ENCODE peak calls at places on chromosomes 5 and 9, in four cellular contexts. One of them, this sample, is unnamed.

GRCh38 chr9:135402048-135402738 is 77.4 kb upstream of the PPP1R26 start:
- DNase-seq in GM23338: no peak
- DNase-seq in A549: no peak
- DNase-seq in body of pancreas: no peak
- DNase-seq in this sample: no peak

GRCh38 chr9:136228107-136228875 is 17.3 kb downstream of the QSOX2 start:
- DNase-seq in GM23338: no peak
- DNase-seq in A549: peak; percentile 71
- DNase-seq in body of pancreas: no peak
- DNase-seq in this sample: no peak

GRCh38 chr9:98917691-98918487 is 25.8 kb upstream of the COL15A1 start:
- DNase-seq in GM23338: no peak
- DNase-seq in A549: no peak
- DNase-seq in body of pancreas: peak; percentile 64
- DNase-seq in this sample: no peak

GRCh38 chr5:167688731-167689130 is 602.7 kb upstream of the WWC1 start:
- DNase-seq in GM23338: no peak
- DNase-seq in A549: no peak
- DNase-seq in body of pancreas: no peak
- DNase-seq in this sample: no peak

GRCh38 chr5:83396662-83397061 is 74.9 kb upstream of the VCAN start:
- DNase-seq in GM23338: no peak
- DNase-seq in A549: no peak
- DNase-seq in body of pancreas: no peak
- DNase-seq in this sample: no peak

GRCh38 chr9:34197756-34198711 is 19.2 kb downstream of the UBAP1 start:
- DNase-seq in GM23338: peak; percentile 87
- DNase-seq in A549: no peak
- DNase-seq in body of pancreas: peak; percentile 29
- DNase-seq in this sample: peak; percentile 33

GRCh38 chr9:4423207-4423610 is 67.1 kb upstream of the SLC1A1 start:
- DNase-seq in GM23338: peak; percentile 78
- DNase-seq in A549: no peak
- DNase-seq in body of pancreas: no peak
- DNase-seq in this sample: no peak

GRCh38 chr5:14165375-14166091 is 22.4 kb downstream of the TRIO start:
- DNase-seq in GM23338: no peak
- DNase-seq in A549: peak; percentile 89
- DNase-seq in body of pancreas: no peak
- DNase-seq in this sample: no peak

GRCh38 chr5:176549871-176550270 is 729 bp downstream of the CDHR2 start:
- DNase-seq in GM23338: no peak
- DNase-seq in A549: no peak
- DNase-seq in body of pancreas: no peak
- DNase-seq in this sample: no peak

GRCh38 chr5:150645070-150645700 is 4.7 kb downstream of the SYNPO start:
- DNase-seq in GM23338: no peak
- DNase-seq in A549: no peak
- DNase-seq in body of pancreas: peak; percentile 42
- DNase-seq in this sample: peak; percentile 91

GRCh38 chr9:99054581-99054980 is 50.3 kb upstream of the TGFBR1 start:
- DNase-seq in GM23338: no peak
- DNase-seq in A549: no peak
- DNase-seq in body of pancreas: no peak
- DNase-seq in this sample: no peak

GRCh38 chr5:43602818-43603534 is at the start of gene NNT:
- DNase-seq in GM23338: peak; percentile 83
- DNase-seq in A549: peak; percentile 40
- DNase-seq in body of pancreas: peak; percentile 75
- DNase-seq in this sample: peak; percentile 84

GRCh38 chr5:59562756-59563389 is 330.7 kb downstream of the PDE4D start:
- DNase-seq in GM23338: peak; percentile 79
- DNase-seq in A549: peak; percentile 34
- DNase-seq in body of pancreas: peak; percentile 25
- DNase-seq in this sample: no peak

GRCh38 chr9:124790301-124790700 is 13.4 kb downstream of the OLFML2A start:
- DNase-seq in GM23338: no peak
- DNase-seq in A549: no peak
- DNase-seq in body of pancreas: no peak
- DNase-seq in this sample: no peak

GRCh38 chr9:124791106-124791505 is 14.2 kb downstream of the OLFML2A start:
- DNase-seq in GM23338: no peak
- DNase-seq in A549: no peak
- DNase-seq in body of pancreas: no peak
- DNase-seq in this sample: no peak

GRCh38 chr9:124792976-124793594 is 16.2 kb downstream of the OLFML2A start:
- DNase-seq in GM23338: no peak
- DNase-seq in A549: no peak
- DNase-seq in body of pancreas: no peak
- DNase-seq in this sample: no peak

GRCh38 chr9:124794902-124795491 is 18.1 kb downstream of the OLFML2A start:
- DNase-seq in GM23338: no peak
- DNase-seq in A549: no peak
- DNase-seq in body of pancreas: peak; percentile 57
- DNase-seq in this sample: no peak

GRCh38 chr9:124792257-124792975 is 15.5 kb downstream of the OLFML2A start:
- DNase-seq in GM23338: no peak
- DNase-seq in A549: no peak
- DNase-seq in body of pancreas: no peak
- DNase-seq in this sample: no peak
- TF ChIP-seq CTCF in GM23338: peak; percentile 20
- TF ChIP-seq CTCF in A549: no peak
- TF ChIP-seq CTCF in body of pancreas: no peak
- TF ChIP-seq CTCF in this sample: no peak

DNA sequence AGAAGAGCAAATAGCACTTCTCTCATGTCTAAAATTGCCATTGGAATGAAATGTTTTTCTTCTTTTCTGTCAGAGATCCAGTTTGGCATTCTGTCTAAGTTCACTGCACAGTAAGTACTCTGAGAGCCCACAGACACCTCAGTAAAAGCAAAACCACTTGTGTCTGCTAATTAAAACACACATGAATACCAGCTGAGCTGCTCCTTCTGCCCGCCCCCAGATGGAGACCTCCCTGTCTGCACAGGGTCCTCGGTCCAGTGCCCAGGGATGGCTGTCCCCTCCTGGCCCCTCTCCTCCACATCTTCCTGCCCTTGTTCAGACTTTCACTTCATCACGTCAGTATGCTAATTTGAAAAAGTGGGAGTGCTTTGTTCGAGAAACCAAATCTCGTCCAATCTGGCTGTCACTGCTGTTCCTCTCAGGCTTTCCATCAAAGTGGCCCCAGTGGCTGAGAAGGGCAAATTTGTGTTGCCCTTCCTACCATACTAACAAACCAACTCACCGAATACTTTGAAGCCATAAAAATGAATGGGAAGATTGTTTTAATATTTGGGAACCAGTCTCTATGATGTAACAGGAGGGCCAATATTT is 43.5 kb downstream of the LIX1 start:
- DNase-seq in GM23338: no peak
- DNase-seq in A549: no peak
- DNase-seq in body of pancreas: no peak
- DNase-seq in this sample: no peak
- H3K4me3 ChIP-seq in GM23338: no peak overlapping the region
- H3K4me3 ChIP-seq in A549: no peak overlapping the region
- H3K4me3 ChIP-seq in body of pancreas: no peak overlapping the region
- H3K4me3 ChIP-seq in this sample: no peak overlapping the region

DNA sequence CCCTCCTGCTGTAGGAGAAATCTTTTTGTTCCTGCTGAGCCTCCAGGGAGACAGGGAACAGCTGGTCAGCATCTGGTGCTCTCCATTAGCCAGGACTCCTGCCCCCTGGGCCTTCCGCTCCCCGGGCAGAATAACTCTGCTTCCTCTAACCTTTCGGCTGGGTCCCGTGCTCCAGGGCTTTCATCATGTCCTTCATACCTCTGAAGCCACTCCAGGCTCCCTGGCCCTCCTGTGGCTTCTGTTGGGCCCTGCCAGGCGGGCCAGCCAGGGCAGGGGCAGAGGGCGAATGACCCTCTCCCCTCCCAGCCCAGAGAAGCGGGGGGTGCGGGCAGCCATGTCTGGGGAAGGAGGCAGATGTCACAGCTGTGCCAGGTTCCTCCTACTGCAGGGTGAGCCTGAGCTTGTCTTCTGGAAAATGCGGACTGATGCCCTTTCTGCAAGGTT is 81.7 kb upstream of the LMX1B start:
- DNase-seq in GM23338: no peak
- DNase-seq in A549: no peak
- DNase-seq in body of pancreas: no peak
- DNase-seq in this sample: peak; percentile 75
- H3K4me1 ChIP-seq in GM23338: peaks cover 57% of the 10 kb centered on the region
- H3K4me1 ChIP-seq in A549: no peaks in the 10 kb centered on the region
- H3K4me1 ChIP-seq in body of pancreas: no peaks in the 10 kb centered on the region
- H3K4me1 ChIP-seq in this sample: peaks cover 68% of the 10 kb centered on the region

GRCh38 chr5:9850456-9850855 is 220.3 kb upstream of the TAS2R1 start:
- DNase-seq in GM23338: no peak
- DNase-seq in A549: no peak
- DNase-seq in body of pancreas: no peak
- DNase-seq in this sample: no peak

GRCh38 chr5:9847631-9848030 is 217.5 kb upstream of the TAS2R1 start:
- DNase-seq in GM23338: no peak
- DNase-seq in A549: no peak
- DNase-seq in body of pancreas: no peak
- DNase-seq in this sample: no peak

GRCh38 chr5:9852686-9853085 is 222.5 kb upstream of the TAS2R1 start:
- DNase-seq in GM23338: no peak
- DNase-seq in A549: no peak
- DNase-seq in body of pancreas: no peak
- DNase-seq in this sample: no peak

GRCh38 chr5:9853309-9853708 is 223.2 kb upstream of the TAS2R1 start:
- DNase-seq in GM23338: peak; percentile 27
- DNase-seq in A549: no peak
- DNase-seq in body of pancreas: no peak
- DNase-seq in this sample: no peak

GRCh38 chr5:9851458-9851857 is 221.3 kb upstream of the TAS2R1 start:
- DNase-seq in GM23338: no peak
- DNase-seq in A549: peak; percentile 10
- DNase-seq in body of pancreas: no peak
- DNase-seq in this sample: peak; percentile 24
- TF ChIP-seq CTCF in GM23338: peak; percentile 49
- TF ChIP-seq CTCF in A549: peak; percentile 17
- TF ChIP-seq CTCF in body of pancreas: no peak
- TF ChIP-seq CTCF in this sample: peak; percentile 53

GRCh38 chr5:103800728-103801127 is 238.1 kb upstream of the NUDT12 start:
- DNase-seq in GM23338: no peak
- DNase-seq in A549: no peak
- DNase-seq in body of pancreas: no peak
- DNase-seq in this sample: no peak
- H3K4me3 ChIP-seq in GM23338: no peak overlapping the region
- H3K4me3 ChIP-seq in A549: no peak overlapping the region
- H3K4me3 ChIP-seq in body of pancreas: no peak overlapping the region
- H3K4me3 ChIP-seq in this sample: no peak overlapping the region

GRCh38 chr5:181031716-181032115 is 8.3 kb upstream of the BTNL9 start:
- DNase-seq in GM23338: no peak
- DNase-seq in A549: no peak
- DNase-seq in body of pancreas: no peak
- DNase-seq in this sample: no peak

GRCh38 chr5:181024245-181025029 is 15.6 kb upstream of the BTNL9 start:
- DNase-seq in GM23338: no peak
- DNase-seq in A549: no peak
- DNase-seq in body of pancreas: no peak
- DNase-seq in this sample: no peak

GRCh38 chr5:181028032-181028819 is 11.8 kb upstream of the BTNL9 start:
- DNase-seq in GM23338: peak; percentile 93
- DNase-seq in A549: peak; percentile 71
- DNase-seq in body of pancreas: peak; percentile 34
- DNase-seq in this sample: no peak

GRCh38 chr5:181027452-181028031 is 12.5 kb upstream of the BTNL9 start:
- DNase-seq in GM23338: no peak
- DNase-seq in A549: peak; percentile 35
- DNase-seq in body of pancreas: no peak
- DNase-seq in this sample: no peak
- H3K4me1 ChIP-seq in GM23338: peaks cover 6% of the 10 kb centered on the region
- H3K4me1 ChIP-seq in A549: peaks cover 3% of the 10 kb centered on the region
- H3K4me1 ChIP-seq in body of pancreas: no peaks in the 10 kb centered on the region
- H3K4me1 ChIP-seq in this sample: no peaks in the 10 kb centered on the region

GRCh38 chr9:94256007-94256406 is 3.1 kb upstream of the ZNF169 start:
- DNase-seq in GM23338: no peak
- DNase-seq in A549: no peak
- DNase-seq in body of pancreas: no peak
- DNase-seq in this sample: no peak

GRCh38 chr9:94259077-94259847 is at the start of gene ZNF169:
- DNase-seq in GM23338: peak; percentile 96
- DNase-seq in A549: peak; percentile 96
- DNase-seq in body of pancreas: peak; percentile 89
- DNase-seq in this sample: peak; percentile 92
- TF ChIP-seq CTCF in GM23338: no peak
- TF ChIP-seq CTCF in A549: no peak
- TF ChIP-seq CTCF in body of pancreas: no peak
- TF ChIP-seq CTCF in this sample: no peak

GRCh38 chr9:114097613-114098020 is 1.5 kb downstream of the KIF12 start:
- DNase-seq in GM23338: no peak
- DNase-seq in A549: no peak
- DNase-seq in body of pancreas: peak; percentile 66
- DNase-seq in this sample: no peak

GRCh38 chr9:114096866-114097612 is 2.1 kb downstream of the KIF12 start:
- DNase-seq in GM23338: no peak
- DNase-seq in A549: no peak
- DNase-seq in body of pancreas: peak; percentile 13
- DNase-seq in this sample: no peak

GRCh38 chr9:114098660-114099522 is at the start of gene KIF12:
- DNase-seq in GM23338: peak; percentile 94
- DNase-seq in A549: peak; percentile 70
- DNase-seq in body of pancreas: peak; percentile 82
- DNase-seq in this sample: peak; percentile 80

GRCh38 chr9:114099523-114100270 is 605 bp upstream of the KIF12 start:
- DNase-seq in GM23338: no peak
- DNase-seq in A549: no peak
- DNase-seq in body of pancreas: no peak
- DNase-seq in this sample: no peak

GRCh38 chr9:114098021-114098659 is 952 bp downstream of the KIF12 start:
- DNase-seq in GM23338: peak; percentile 90
- DNase-seq in A549: peak; percentile 44
- DNase-seq in body of pancreas: peak; percentile 68
- DNase-seq in this sample: peak; percentile 50
- H3K4me3 ChIP-seq in GM23338: peak overlapping the region; percentile 67
- H3K4me3 ChIP-seq in A549: peak overlapping the region; percentile 84
- H3K4me3 ChIP-seq in body of pancreas: peak overlapping the region; percentile 64
- H3K4me3 ChIP-seq in this sample: peak overlapping the region; percentile 29

GRCh38 chr5:172854451-172854871 is 20.4 kb downstream of the ERGIC1 start:
- DNase-seq in GM23338: no peak
- DNase-seq in A549: no peak
- DNase-seq in body of pancreas: no peak
- DNase-seq in this sample: no peak
- H3K4me1 ChIP-seq in GM23338: peaks cover 7% of the 10 kb centered on the region
- H3K4me1 ChIP-seq in A549: peaks cover 95% of the 10 kb centered on the region
- H3K4me1 ChIP-seq in body of pancreas: peaks cover 59% of the 10 kb centered on the region
- H3K4me1 ChIP-seq in this sample: peaks cover 9% of the 10 kb centered on the region

DNA sequence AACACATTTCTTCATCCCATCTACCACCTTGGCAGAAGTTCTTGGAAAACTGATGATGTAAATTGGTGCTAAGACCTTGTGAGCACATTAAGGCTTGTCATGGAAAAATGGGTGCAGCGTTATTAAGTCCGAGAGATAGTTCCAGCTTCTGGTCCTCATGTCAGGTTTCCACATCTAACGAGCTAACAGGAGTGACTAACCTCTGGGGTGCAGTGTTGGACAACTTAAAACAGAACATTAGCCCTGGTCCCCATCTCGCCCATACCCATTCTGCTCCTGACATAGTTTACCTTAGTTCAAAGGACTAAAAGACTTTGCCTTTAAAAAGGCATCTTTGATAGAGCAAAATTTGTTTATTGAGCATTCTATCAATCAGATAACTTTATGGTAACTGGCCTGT is 128.0 kb downstream of the SLC1A3 start:
- DNase-seq in GM23338: peak; percentile 61
- DNase-seq in A549: no peak
- DNase-seq in body of pancreas: no peak
- DNase-seq in this sample: no peak
- TF ChIP-seq CTCF in GM23338: peak; percentile 74
- TF ChIP-seq CTCF in A549: peak; percentile 40
- TF ChIP-seq CTCF in body of pancreas: no peak
- TF ChIP-seq CTCF in this sample: peak; percentile 40